ENCODE peak calls at places on chromosomes 16 and 17, in six cellular contexts. Y, O, G, R, X and I are unnamed samples.

GRCh38 chr16:86300746-86301480 is 209.4 kb upstream of the FOXF1 start:
- DNase-seq in X (no peak), O (no peak), G (no peak), R (no peak), Y (no peak), I (no peak)

GRCh38 chr16:85593503-85594195 is 19.5 kb upstream of the GSE1 start:
- DNase-seq in X (no peak), O (no peak), G (peak), Y (no peak), R (no peak), I (no peak)

GRCh38 chr17:47935961-47936360 is 5.4 kb upstream of the PNPO start:
- DNase-seq in R (peak), Y (no peak), G (no peak), O (no peak), X (no peak), I (no peak)

GRCh38 chr17:72833113-72833512 is 259.4 kb downstream of the SLC39A11 start:
- DNase-seq in O (no peak), G (no peak), X (no peak), R (no peak), Y (no peak), I (no peak)

GRCh38 chr17:48026503-48027321 is 10.9 kb downstream of the COPZ2 start:
- DNase-seq in Y (peak), G (peak), X (peak), O (peak), R (peak), I (peak)

GRCh38 chr17:78767806-78768205 is 14.3 kb downstream of the CYTH1 start:
- DNase-seq in X (no peak), Y (no peak), R (peak), O (no peak), G (no peak), I (no peak)

GRCh38 chr17:66775881-66776400 is 59.0 kb upstream of the CACNG5 start:
- DNase-seq in G (no peak), X (no peak), R (no peak), O (no peak), Y (no peak), I (no peak)

GRCh38 chr17:67582632-67583230 is 135.0 kb upstream of the NOL11 start:
- DNase-seq in X (no peak), Y (no peak), G (peak), R (no peak), O (peak), I (no peak)

GRCh38 chr16:878071-878784 is 77.7 kb upstream of the GNG13 start:
- DNase-seq in Y (no peak), R (no peak), G (no peak), X (peak), O (no peak), I (no peak)

GRCh38 chr17:35986643-35987042 is at the start of gene CCL14:
- DNase-seq in G (no peak), Y (no peak), R (no peak), X (no peak), O (no peak), I (no peak)

GRCh38 chr17:80886641-80887573 is 104.7 kb upstream of the CHMP6 start:
- DNase-seq in G (no peak), Y (no peak), X (no peak), R (no peak), O (no peak), I (no peak)

GRCh38 chr17:61460796-61461585 is 8.8 kb downstream of the TBX4 start:
- DNase-seq in Y (no peak), O (no peak), X (no peak), G (no peak), R (no peak), I (no peak)

GRCh38 chr16:54176376-54176901 is 110.1 kb downstream of the IRX3 start:
- DNase-seq in Y (no peak), G (no peak), X (no peak), R (no peak), O (no peak), I (no peak)